ENCODE peak calls at places on chromosome 9, in ten cellular contexts. One of them, this sample, is unnamed.

GRCh38 chr9:114988962-114989599 is 58.7 kb upstream of the TNFSF8 start:
- DNase-seq in NCI-H774: no peak
- DNase-seq in activated CD8-positive, alpha-beta memory T cell treated with anti-CD3 and anti-CD28 coated beads for 4 hours: no peak
- DNase-seq in midbrain: no peak
- DNase-seq in COR-L47: no peak
- DNase-seq in stimulated activated CD4-positive, alpha-beta T cell treated with anti-CD3 and anti-CD28 coated beads, Interleukin-1b, Interleukin-23, amount 100 ng/mL, for 4 hours: no peak
- DNase-seq in NCI-H1436 treated with DMSO at 0.1 percent for 48 hours: no peak
- DNase-seq in astrocyte of the spinal cord: no peak
- DNase-seq in right cardiac atrium: no peak
- DNase-seq in fibroblast of lung: peak
- DNase-seq in this sample: no peak

GRCh38 chr9:136756134-136756438 is 2.0 kb downstream of the LCN8 start:
- DNase-seq in astrocyte of the spinal cord: no peak
- DNase-seq in midbrain: no peak
- DNase-seq in right cardiac atrium: no peak
- DNase-seq in NCI-H774: no peak
- DNase-seq in fibroblast of lung: no peak
- DNase-seq in stimulated activated CD4-positive, alpha-beta T cell treated with anti-CD3 and anti-CD28 coated beads, Interleukin-1b, Interleukin-23, amount 100 ng/mL, for 4 hours: no peak
- DNase-seq in COR-L47: no peak
- DNase-seq in activated CD8-positive, alpha-beta memory T cell treated with anti-CD3 and anti-CD28 coated beads for 4 hours: no peak
- DNase-seq in NCI-H1436 treated with DMSO at 0.1 percent for 48 hours: no peak
- DNase-seq in this sample: no peak

GRCh38 chr9:13033959-13034695 is 245.4 kb downstream of the MPDZ start:
- DNase-seq in fibroblast of lung: peak
- DNase-seq in midbrain: peak
- DNase-seq in right cardiac atrium: peak
- DNase-seq in stimulated activated CD4-positive, alpha-beta T cell treated with anti-CD3 and anti-CD28 coated beads, Interleukin-1b, Interleukin-23, amount 100 ng/mL, for 4 hours: no peak
- DNase-seq in NCI-H1436 treated with DMSO at 0.1 percent for 48 hours: no peak
- DNase-seq in activated CD8-positive, alpha-beta memory T cell treated with anti-CD3 and anti-CD28 coated beads for 4 hours: no peak
- DNase-seq in astrocyte of the spinal cord: peak
- DNase-seq in COR-L47: peak
- DNase-seq in NCI-H774: peak
- DNase-seq in this sample: no peak

GRCh38 chr9:113446323-113446740 is 17.2 kb upstream of the RGS3 start:
- DNase-seq in right cardiac atrium: no peak
- DNase-seq in fibroblast of lung: peak
- DNase-seq in COR-L47: peak
- DNase-seq in midbrain: peak
- DNase-seq in NCI-H774: no peak
- DNase-seq in activated CD8-positive, alpha-beta memory T cell treated with anti-CD3 and anti-CD28 coated beads for 4 hours: no peak
- DNase-seq in stimulated activated CD4-positive, alpha-beta T cell treated with anti-CD3 and anti-CD28 coated beads, Interleukin-1b, Interleukin-23, amount 100 ng/mL, for 4 hours: no peak
- DNase-seq in astrocyte of the spinal cord: peak
- DNase-seq in NCI-H1436 treated with DMSO at 0.1 percent for 48 hours: no peak
- DNase-seq in this sample: no peak

GRCh38 chr9:130327781-130328348 is 62.3 kb downstream of the HMCN2 start:
- DNase-seq in stimulated activated CD4-positive, alpha-beta T cell treated with anti-CD3 and anti-CD28 coated beads, Interleukin-1b, Interleukin-23, amount 100 ng/mL, for 4 hours: no peak
- DNase-seq in NCI-H1436 treated with DMSO at 0.1 percent for 48 hours: no peak
- DNase-seq in midbrain: no peak
- DNase-seq in fibroblast of lung: peak
- DNase-seq in COR-L47: no peak
- DNase-seq in activated CD8-positive, alpha-beta memory T cell treated with anti-CD3 and anti-CD28 coated beads for 4 hours: no peak
- DNase-seq in astrocyte of the spinal cord: no peak
- DNase-seq in right cardiac atrium: peak
- DNase-seq in NCI-H774: no peak
- DNase-seq in this sample: no peak

GRCh38 chr9:89428901-89429890 is 68.7 kb downstream of the SEMA4D start:
- DNase-seq in fibroblast of lung: no peak
- DNase-seq in COR-L47: no peak
- DNase-seq in activated CD8-positive, alpha-beta memory T cell treated with anti-CD3 and anti-CD28 coated beads for 4 hours: no peak
- DNase-seq in right cardiac atrium: no peak
- DNase-seq in NCI-H1436 treated with DMSO at 0.1 percent for 48 hours: no peak
- DNase-seq in stimulated activated CD4-positive, alpha-beta T cell treated with anti-CD3 and anti-CD28 coated beads, Interleukin-1b, Interleukin-23, amount 100 ng/mL, for 4 hours: no peak
- DNase-seq in astrocyte of the spinal cord: no peak
- DNase-seq in midbrain: peak
- DNase-seq in NCI-H774: no peak
- DNase-seq in this sample: no peak

GRCh38 chr9:110742741-110743371 is 74.3 kb downstream of the MUSK start:
- DNase-seq in COR-L47: no peak
- DNase-seq in NCI-H1436 treated with DMSO at 0.1 percent for 48 hours: no peak
- DNase-seq in stimulated activated CD4-positive, alpha-beta T cell treated with anti-CD3 and anti-CD28 coated beads, Interleukin-1b, Interleukin-23, amount 100 ng/mL, for 4 hours: no peak
- DNase-seq in activated CD8-positive, alpha-beta memory T cell treated with anti-CD3 and anti-CD28 coated beads for 4 hours: no peak
- DNase-seq in right cardiac atrium: no peak
- DNase-seq in midbrain: peak
- DNase-seq in NCI-H774: no peak
- DNase-seq in fibroblast of lung: peak
- DNase-seq in astrocyte of the spinal cord: peak
- DNase-seq in this sample: no peak

GRCh38 chr9:89109666-89110065 is 69.0 kb downstream of the SHC3 start:
- DNase-seq in COR-L47: no peak
- DNase-seq in right cardiac atrium: no peak
- DNase-seq in activated CD8-positive, alpha-beta memory T cell treated with anti-CD3 and anti-CD28 coated beads for 4 hours: no peak
- DNase-seq in stimulated activated CD4-positive, alpha-beta T cell treated with anti-CD3 and anti-CD28 coated beads, Interleukin-1b, Interleukin-23, amount 100 ng/mL, for 4 hours: no peak
- DNase-seq in midbrain: no peak
- DNase-seq in NCI-H1436 treated with DMSO at 0.1 percent for 48 hours: no peak
- DNase-seq in NCI-H774: no peak
- DNase-seq in astrocyte of the spinal cord: no peak
- DNase-seq in fibroblast of lung: no peak
- DNase-seq in this sample: no peak

GRCh38 chr9:110048976-110049698 is 158.8 kb downstream of the C9orf152 start:
- DNase-seq in stimulated activated CD4-positive, alpha-beta T cell treated with anti-CD3 and anti-CD28 coated beads, Interleukin-1b, Interleukin-23, amount 100 ng/mL, for 4 hours: peak
- DNase-seq in activated CD8-positive, alpha-beta memory T cell treated with anti-CD3 and anti-CD28 coated beads for 4 hours: no peak
- DNase-seq in right cardiac atrium: peak
- DNase-seq in COR-L47: no peak
- DNase-seq in NCI-H774: no peak
- DNase-seq in astrocyte of the spinal cord: peak
- DNase-seq in fibroblast of lung: peak
- DNase-seq in NCI-H1436 treated with DMSO at 0.1 percent for 48 hours: no peak
- DNase-seq in midbrain: no peak
- DNase-seq in this sample: peak

GRCh38 chr9:14441976-14442651 is 128.2 kb upstream of the NFIB start:
- DNase-seq in astrocyte of the spinal cord: no peak
- DNase-seq in COR-L47: no peak
- DNase-seq in NCI-H774: no peak
- DNase-seq in right cardiac atrium: no peak
- DNase-seq in midbrain: no peak
- DNase-seq in fibroblast of lung: no peak
- DNase-seq in activated CD8-positive, alpha-beta memory T cell treated with anti-CD3 and anti-CD28 coated beads for 4 hours: no peak
- DNase-seq in NCI-H1436 treated with DMSO at 0.1 percent for 48 hours: no peak
- DNase-seq in stimulated activated CD4-positive, alpha-beta T cell treated with anti-CD3 and anti-CD28 coated beads, Interleukin-1b, Interleukin-23, amount 100 ng/mL, for 4 hours: no peak
- DNase-seq in this sample: no peak

GRCh38 chr9:72996106-72996505 is 43.3 kb upstream of the ALDH1A1 start:
- DNase-seq in midbrain: no peak
- DNase-seq in astrocyte of the spinal cord: no peak
- DNase-seq in activated CD8-positive, alpha-beta memory T cell treated with anti-CD3 and anti-CD28 coated beads for 4 hours: no peak
- DNase-seq in fibroblast of lung: no peak
- DNase-seq in stimulated activated CD4-positive, alpha-beta T cell treated with anti-CD3 and anti-CD28 coated beads, Interleukin-1b, Interleukin-23, amount 100 ng/mL, for 4 hours: no peak
- DNase-seq in NCI-H1436 treated with DMSO at 0.1 percent for 48 hours: no peak
- DNase-seq in NCI-H774: no peak
- DNase-seq in COR-L47: no peak
- DNase-seq in right cardiac atrium: no peak
- DNase-seq in this sample: no peak

GRCh38 chr9:100927778-100928177 is 100.7 kb upstream of the PLPPR1 start:
- DNase-seq in midbrain: no peak
- DNase-seq in NCI-H1436 treated with DMSO at 0.1 percent for 48 hours: no peak
- DNase-seq in activated CD8-positive, alpha-beta memory T cell treated with anti-CD3 and anti-CD28 coated beads for 4 hours: no peak
- DNase-seq in right cardiac atrium: no peak
- DNase-seq in stimulated activated CD4-positive, alpha-beta T cell treated with anti-CD3 and anti-CD28 coated beads, Interleukin-1b, Interleukin-23, amount 100 ng/mL, for 4 hours: no peak
- DNase-seq in fibroblast of lung: no peak
- DNase-seq in NCI-H774: no peak
- DNase-seq in astrocyte of the spinal cord: no peak
- DNase-seq in COR-L47: no peak
- DNase-seq in this sample: no peak

GRCh38 chr9:136089697-136090045 is 5.4 kb downstream of the NACC2 start:
- DNase-seq in stimulated activated CD4-positive, alpha-beta T cell treated with anti-CD3 and anti-CD28 coated beads, Interleukin-1b, Interleukin-23, amount 100 ng/mL, for 4 hours: no peak
- DNase-seq in midbrain: no peak
- DNase-seq in right cardiac atrium: no peak
- DNase-seq in NCI-H774: no peak
- DNase-seq in COR-L47: peak
- DNase-seq in fibroblast of lung: peak
- DNase-seq in astrocyte of the spinal cord: peak
- DNase-seq in NCI-H1436 treated with DMSO at 0.1 percent for 48 hours: no peak
- DNase-seq in activated CD8-positive, alpha-beta memory T cell treated with anti-CD3 and anti-CD28 coated beads for 4 hours: no peak
- DNase-seq in this sample: no peak

GRCh38 chr9:7879551-7880245 is 80.1 kb upstream of the DMAC1 start:
- DNase-seq in fibroblast of lung: no peak
- DNase-seq in stimulated activated CD4-positive, alpha-beta T cell treated with anti-CD3 and anti-CD28 coated beads, Interleukin-1b, Interleukin-23, amount 100 ng/mL, for 4 hours: no peak
- DNase-seq in NCI-H774: no peak
- DNase-seq in right cardiac atrium: peak
- DNase-seq in midbrain: no peak
- DNase-seq in activated CD8-positive, alpha-beta memory T cell treated with anti-CD3 and anti-CD28 coated beads for 4 hours: no peak
- DNase-seq in astrocyte of the spinal cord: peak
- DNase-seq in NCI-H1436 treated with DMSO at 0.1 percent for 48 hours: no peak
- DNase-seq in COR-L47: no peak
- DNase-seq in this sample: no peak

GRCh38 chr9:72445291-72446000 is 76.0 kb upstream of the TMC1 start:
- DNase-seq in NCI-H1436 treated with DMSO at 0.1 percent for 48 hours: no peak
- DNase-seq in NCI-H774: no peak
- DNase-seq in stimulated activated CD4-positive, alpha-beta T cell treated with anti-CD3 and anti-CD28 coated beads, Interleukin-1b, Interleukin-23, amount 100 ng/mL, for 4 hours: no peak
- DNase-seq in fibroblast of lung: no peak
- DNase-seq in midbrain: no peak
- DNase-seq in COR-L47: no peak
- DNase-seq in right cardiac atrium: no peak
- DNase-seq in activated CD8-positive, alpha-beta memory T cell treated with anti-CD3 and anti-CD28 coated beads for 4 hours: no peak
- DNase-seq in astrocyte of the spinal cord: no peak
- DNase-seq in this sample: no peak

GRCh38 chr9:108569624-108570023 is 286.2 kb downstream of the ACTL7B start:
- DNase-seq in fibroblast of lung: peak
- DNase-seq in right cardiac atrium: no peak
- DNase-seq in astrocyte of the spinal cord: peak
- DNase-seq in stimulated activated CD4-positive, alpha-beta T cell treated with anti-CD3 and anti-CD28 coated beads, Interleukin-1b, Interleukin-23, amount 100 ng/mL, for 4 hours: no peak
- DNase-seq in activated CD8-positive, alpha-beta memory T cell treated with anti-CD3 and anti-CD28 coated beads for 4 hours: no peak
- DNase-seq in COR-L47: no peak
- DNase-seq in NCI-H1436 treated with DMSO at 0.1 percent for 48 hours: no peak
- DNase-seq in NCI-H774: no peak
- DNase-seq in midbrain: no peak
- DNase-seq in this sample: no peak

GRCh38 chr9:3435732-3436131 is 90.1 kb downstream of the RFX3 start:
- DNase-seq in midbrain: no peak
- DNase-seq in astrocyte of the spinal cord: no peak
- DNase-seq in NCI-H1436 treated with DMSO at 0.1 percent for 48 hours: no peak
- DNase-seq in right cardiac atrium: no peak
- DNase-seq in activated CD8-positive, alpha-beta memory T cell treated with anti-CD3 and anti-CD28 coated beads for 4 hours: no peak
- DNase-seq in COR-L47: no peak
- DNase-seq in stimulated activated CD4-positive, alpha-beta T cell treated with anti-CD3 and anti-CD28 coated beads, Interleukin-1b, Interleukin-23, amount 100 ng/mL, for 4 hours: no peak
- DNase-seq in NCI-H774: no peak
- DNase-seq in fibroblast of lung: no peak
- DNase-seq in this sample: no peak

GRCh38 chr9:7342721-7343120 is 456.9 kb downstream of the DMAC1 start:
- DNase-seq in NCI-H774: no peak
- DNase-seq in right cardiac atrium: no peak
- DNase-seq in COR-L47: no peak
- DNase-seq in stimulated activated CD4-positive, alpha-beta T cell treated with anti-CD3 and anti-CD28 coated beads, Interleukin-1b, Interleukin-23, amount 100 ng/mL, for 4 hours: no peak
- DNase-seq in fibroblast of lung: no peak
- DNase-seq in midbrain: no peak
- DNase-seq in activated CD8-positive, alpha-beta memory T cell treated with anti-CD3 and anti-CD28 coated beads for 4 hours: no peak
- DNase-seq in astrocyte of the spinal cord: no peak
- DNase-seq in NCI-H1436 treated with DMSO at 0.1 percent for 48 hours: no peak
- DNase-seq in this sample: no peak

GRCh38 chr9:13071921-13072320 is 207.6 kb downstream of the MPDZ start:
- DNase-seq in astrocyte of the spinal cord: no peak
- DNase-seq in midbrain: no peak
- DNase-seq in fibroblast of lung: peak
- DNase-seq in NCI-H774: no peak
- DNase-seq in NCI-H1436 treated with DMSO at 0.1 percent for 48 hours: no peak
- DNase-seq in COR-L47: no peak
- DNase-seq in activated CD8-positive, alpha-beta memory T cell treated with anti-CD3 and anti-CD28 coated beads for 4 hours: no peak
- DNase-seq in right cardiac atrium: no peak
- DNase-seq in stimulated activated CD4-positive, alpha-beta T cell treated with anti-CD3 and anti-CD28 coated beads, Interleukin-1b, Interleukin-23, amount 100 ng/mL, for 4 hours: no peak
- DNase-seq in this sample: no peak

GRCh38 chr9:115378246-115378645 is 260.3 kb upstream of the TNC start:
- DNase-seq in activated CD8-positive, alpha-beta memory T cell treated with anti-CD3 and anti-CD28 coated beads for 4 hours: no peak
- DNase-seq in NCI-H774: no peak
- DNase-seq in fibroblast of lung: no peak
- DNase-seq in midbrain: no peak
- DNase-seq in stimulated activated CD4-positive, alpha-beta T cell treated with anti-CD3 and anti-CD28 coated beads, Interleukin-1b, Interleukin-23, amount 100 ng/mL, for 4 hours: no peak
- DNase-seq in NCI-H1436 treated with DMSO at 0.1 percent for 48 hours: no peak
- DNase-seq in COR-L47: no peak
- DNase-seq in astrocyte of the spinal cord: no peak
- DNase-seq in right cardiac atrium: no peak
- DNase-seq in this sample: no peak

GRCh38 chr9:34555002-34555348 is 32.2 kb upstream of the ENHO start:
- DNase-seq in stimulated activated CD4-positive, alpha-beta T cell treated with anti-CD3 and anti-CD28 coated beads, Interleukin-1b, Interleukin-23, amount 100 ng/mL, for 4 hours: no peak
- DNase-seq in NCI-H774: no peak
- DNase-seq in midbrain: no peak
- DNase-seq in astrocyte of the spinal cord: no peak
- DNase-seq in COR-L47: peak
- DNase-seq in right cardiac atrium: peak
- DNase-seq in fibroblast of lung: no peak
- DNase-seq in activated CD8-positive, alpha-beta memory T cell treated with anti-CD3 and anti-CD28 coated beads for 4 hours: no peak
- DNase-seq in NCI-H1436 treated with DMSO at 0.1 percent for 48 hours: no peak
- DNase-seq in this sample: no peak

GRCh38 chr9:101478444-101478843 is 42.9 kb upstream of the ALDOB start:
- DNase-seq in COR-L47: no peak
- DNase-seq in NCI-H1436 treated with DMSO at 0.1 percent for 48 hours: no peak
- DNase-seq in midbrain: no peak
- DNase-seq in fibroblast of lung: no peak
- DNase-seq in stimulated activated CD4-positive, alpha-beta T cell treated with anti-CD3 and anti-CD28 coated beads, Interleukin-1b, Interleukin-23, amount 100 ng/mL, for 4 hours: no peak
- DNase-seq in activated CD8-positive, alpha-beta memory T cell treated with anti-CD3 and anti-CD28 coated beads for 4 hours: no peak
- DNase-seq in astrocyte of the spinal cord: no peak
- DNase-seq in NCI-H774: no peak
- DNase-seq in right cardiac atrium: no peak
- DNase-seq in this sample: no peak

GRCh38 chr9:104247899-104248460 is 153.9 kb downstream of the SMC2 start:
- DNase-seq in NCI-H1436 treated with DMSO at 0.1 percent for 48 hours: no peak
- DNase-seq in right cardiac atrium: no peak
- DNase-seq in fibroblast of lung: no peak
- DNase-seq in astrocyte of the spinal cord: no peak
- DNase-seq in midbrain: no peak
- DNase-seq in activated CD8-positive, alpha-beta memory T cell treated with anti-CD3 and anti-CD28 coated beads for 4 hours: no peak
- DNase-seq in NCI-H774: no peak
- DNase-seq in COR-L47: no peak
- DNase-seq in stimulated activated CD4-positive, alpha-beta T cell treated with anti-CD3 and anti-CD28 coated beads, Interleukin-1b, Interleukin-23, amount 100 ng/mL, for 4 hours: no peak
- DNase-seq in this sample: no peak

GRCh38 chr9:101027733-101028345 is 688 bp upstream of the PLPPR1 start:
- DNase-seq in NCI-H774: no peak
- DNase-seq in fibroblast of lung: no peak
- DNase-seq in astrocyte of the spinal cord: peak
- DNase-seq in midbrain: no peak
- DNase-seq in COR-L47: no peak
- DNase-seq in activated CD8-positive, alpha-beta memory T cell treated with anti-CD3 and anti-CD28 coated beads for 4 hours: no peak
- DNase-seq in right cardiac atrium: no peak
- DNase-seq in stimulated activated CD4-positive, alpha-beta T cell treated with anti-CD3 and anti-CD28 coated beads, Interleukin-1b, Interleukin-23, amount 100 ng/mL, for 4 hours: no peak
- DNase-seq in NCI-H1436 treated with DMSO at 0.1 percent for 48 hours: no peak
- DNase-seq in this sample: no peak

GRCh38 chr9:93295031-93295430 is 111.1 kb downstream of the WNK2 start:
- DNase-seq in right cardiac atrium: peak
- DNase-seq in NCI-H774: no peak
- DNase-seq in stimulated activated CD4-positive, alpha-beta T cell treated with anti-CD3 and anti-CD28 coated beads, Interleukin-1b, Interleukin-23, amount 100 ng/mL, for 4 hours: no peak
- DNase-seq in astrocyte of the spinal cord: no peak
- DNase-seq in COR-L47: no peak
- DNase-seq in activated CD8-positive, alpha-beta memory T cell treated with anti-CD3 and anti-CD28 coated beads for 4 hours: no peak
- DNase-seq in fibroblast of lung: no peak
- DNase-seq in midbrain: no peak
- DNase-seq in NCI-H1436 treated with DMSO at 0.1 percent for 48 hours: no peak
- DNase-seq in this sample: no peak

GRCh38 chr9:81879501-81879916 is 48.7 kb upstream of the SPATA31D4 start:
- DNase-seq in COR-L47: no peak
- DNase-seq in fibroblast of lung: no peak
- DNase-seq in astrocyte of the spinal cord: no peak
- DNase-seq in NCI-H774: no peak
- DNase-seq in NCI-H1436 treated with DMSO at 0.1 percent for 48 hours: no peak
- DNase-seq in right cardiac atrium: no peak
- DNase-seq in midbrain: no peak
- DNase-seq in stimulated activated CD4-positive, alpha-beta T cell treated with anti-CD3 and anti-CD28 coated beads, Interleukin-1b, Interleukin-23, amount 100 ng/mL, for 4 hours: no peak
- DNase-seq in activated CD8-positive, alpha-beta memory T cell treated with anti-CD3 and anti-CD28 coated beads for 4 hours: no peak
- DNase-seq in this sample: no peak

GRCh38 chr9:4381744-4382143 is 81.9 kb upstream of the GLIS3 start:
- DNase-seq in stimulated activated CD4-positive, alpha-beta T cell treated with anti-CD3 and anti-CD28 coated beads, Interleukin-1b, Interleukin-23, amount 100 ng/mL, for 4 hours: no peak
- DNase-seq in right cardiac atrium: no peak
- DNase-seq in COR-L47: no peak
- DNase-seq in NCI-H1436 treated with DMSO at 0.1 percent for 48 hours: no peak
- DNase-seq in astrocyte of the spinal cord: no peak
- DNase-seq in activated CD8-positive, alpha-beta memory T cell treated with anti-CD3 and anti-CD28 coated beads for 4 hours: no peak
- DNase-seq in NCI-H774: no peak
- DNase-seq in fibroblast of lung: no peak
- DNase-seq in midbrain: no peak
- DNase-seq in this sample: no peak

GRCh38 chr9:114296338-114296737 is 26.6 kb upstream of the ORM1 start:
- DNase-seq in NCI-H774: no peak
- DNase-seq in midbrain: no peak
- DNase-seq in astrocyte of the spinal cord: no peak
- DNase-seq in activated CD8-positive, alpha-beta memory T cell treated with anti-CD3 and anti-CD28 coated beads for 4 hours: no peak
- DNase-seq in NCI-H1436 treated with DMSO at 0.1 percent for 48 hours: no peak
- DNase-seq in right cardiac atrium: no peak
- DNase-seq in stimulated activated CD4-positive, alpha-beta T cell treated with anti-CD3 and anti-CD28 coated beads, Interleukin-1b, Interleukin-23, amount 100 ng/mL, for 4 hours: no peak
- DNase-seq in fibroblast of lung: no peak
- DNase-seq in COR-L47: no peak
- DNase-seq in this sample: no peak

This sample was measured in memory B cell.